ENCODE peak calls at places on chromosomes 2 and 18, in eight cellular contexts. One of them, this sample, is unnamed.
A peak's percentile ranks its signal among the peaks of the same experiment; 100 is the strongest.

GRCh38 chr2:67216881-67217280 is 180.3 kb upstream of the ETAA1 start:
- DNase-seq in right atrium auricular region: no peak
- DNase-seq in astrocyte: no peak
- DNase-seq in GM23338: no peak
- DNase-seq in A549: no peak
- DNase-seq in suprapubic skin: no peak
- DNase-seq in fibroblast of mammary gland: no peak
- DNase-seq in AG10803: no peak
- DNase-seq in this sample: no peak

GRCh38 chr2:36967236-36967876 is 1.0 kb upstream of the STRN start:
- DNase-seq in GM23338: no peak
- DNase-seq in right atrium auricular region: no peak
- DNase-seq in astrocyte: no peak
- DNase-seq in fibroblast of mammary gland: no peak
- DNase-seq in suprapubic skin: no peak
- DNase-seq in A549: no peak
- DNase-seq in AG10803: no peak
- DNase-seq in this sample: no peak

GRCh38 chr2:650343-651310 is 26.6 kb downstream of the TMEM18 start:
- DNase-seq in fibroblast of mammary gland: no peak
- DNase-seq in astrocyte: no peak
- DNase-seq in AG10803: peak; percentile 87
- DNase-seq in right atrium auricular region: peak; percentile 55
- DNase-seq in GM23338: no peak
- DNase-seq in A549: no peak
- DNase-seq in suprapubic skin: no peak
- DNase-seq in this sample: no peak

GRCh38 chr2:168346725-168347477 is 99.5 kb upstream of the STK39 start:
- DNase-seq in AG10803: peak; percentile 58
- DNase-seq in astrocyte: peak; percentile 12
- DNase-seq in A549: peak; percentile 53
- DNase-seq in suprapubic skin: peak; percentile 67
- DNase-seq in fibroblast of mammary gland: peak; percentile 67
- DNase-seq in right atrium auricular region: peak; percentile 73
- DNase-seq in GM23338: peak; percentile 89
- DNase-seq in this sample: no peak

GRCh38 chr2:35410431-35411061 is 945.0 kb upstream of the CRIM1 start:
- DNase-seq in right atrium auricular region: no peak
- DNase-seq in astrocyte: peak; percentile 14
- DNase-seq in fibroblast of mammary gland: peak; percentile 35
- DNase-seq in AG10803: peak; percentile 13
- DNase-seq in suprapubic skin: no peak
- DNase-seq in GM23338: peak; percentile 70
- DNase-seq in A549: peak; percentile 13
- DNase-seq in this sample: no peak

GRCh38 chr2:20614201-20615045 is 36.5 kb downstream of the HS1BP3 start:
- DNase-seq in right atrium auricular region: no peak
- DNase-seq in A549: no peak
- DNase-seq in GM23338: peak; percentile 47
- DNase-seq in astrocyte: peak; percentile 38
- DNase-seq in fibroblast of mammary gland: peak; percentile 35
- DNase-seq in suprapubic skin: peak; percentile 56
- DNase-seq in AG10803: peak; percentile 17
- DNase-seq in this sample: no peak

GRCh38 chr2:97688062-97688827 is 18.7 kb downstream of the C2orf92 start:
- DNase-seq in GM23338: no peak
- DNase-seq in astrocyte: no peak
- DNase-seq in A549: no peak
- DNase-seq in AG10803: no peak
- DNase-seq in right atrium auricular region: no peak
- DNase-seq in suprapubic skin: no peak
- DNase-seq in fibroblast of mammary gland: peak; percentile 30
- DNase-seq in this sample: no peak

GRCh38 chr18:1846640-1847039 is 724.7 kb downstream of the METTL4 start:
- DNase-seq in fibroblast of mammary gland: no peak
- DNase-seq in A549: no peak
- DNase-seq in GM23338: no peak
- DNase-seq in right atrium auricular region: no peak
- DNase-seq in astrocyte: peak; percentile 63
- DNase-seq in suprapubic skin: no peak
- DNase-seq in AG10803: no peak
- DNase-seq in this sample: no peak

GRCh38 chr18:23752796-23753195 is 63.5 kb downstream of the LAMA3 start:
- DNase-seq in right atrium auricular region: no peak
- DNase-seq in GM23338: no peak
- DNase-seq in fibroblast of mammary gland: no peak
- DNase-seq in astrocyte: no peak
- DNase-seq in AG10803: peak; percentile 30
- DNase-seq in A549: no peak
- DNase-seq in suprapubic skin: no peak
- DNase-seq in this sample: no peak

GRCh38 chr2:150042844-150043503 is 444.5 kb downstream of the RND3 start:
- DNase-seq in right atrium auricular region: no peak
- DNase-seq in AG10803: no peak
- DNase-seq in GM23338: no peak
- DNase-seq in A549: no peak
- DNase-seq in astrocyte: no peak
- DNase-seq in fibroblast of mammary gland: no peak
- DNase-seq in suprapubic skin: no peak
- DNase-seq in this sample: no peak

GRCh38 chr2:39523308-39524044 is 86.4 kb upstream of the MAP4K3 start:
- DNase-seq in suprapubic skin: no peak
- DNase-seq in right atrium auricular region: no peak
- DNase-seq in fibroblast of mammary gland: peak; percentile 91
- DNase-seq in AG10803: peak; percentile 92
- DNase-seq in astrocyte: peak; percentile 97
- DNase-seq in GM23338: no peak
- DNase-seq in A549: peak; percentile 71
- DNase-seq in this sample: no peak

GRCh38 chr2:162007447-162008040 is 66.5 kb downstream of the DPP4 start:
- DNase-seq in AG10803: no peak
- DNase-seq in fibroblast of mammary gland: peak; percentile 40
- DNase-seq in suprapubic skin: no peak
- DNase-seq in A549: no peak
- DNase-seq in astrocyte: no peak
- DNase-seq in right atrium auricular region: no peak
- DNase-seq in GM23338: no peak
- DNase-seq in this sample: no peak

GRCh38 chr2:237754182-237754581 is 44.4 kb upstream of the RBM44 start:
- DNase-seq in AG10803: no peak
- DNase-seq in right atrium auricular region: no peak
- DNase-seq in suprapubic skin: no peak
- DNase-seq in GM23338: no peak
- DNase-seq in A549: no peak
- DNase-seq in fibroblast of mammary gland: no peak
- DNase-seq in astrocyte: peak; percentile 49
- DNase-seq in this sample: no peak

GRCh38 chr2:27653397-27653796 is 10.0 kb downstream of the SUPT7L start:
- DNase-seq in AG10803: no peak
- DNase-seq in suprapubic skin: no peak
- DNase-seq in fibroblast of mammary gland: peak; percentile 17
- DNase-seq in right atrium auricular region: no peak
- DNase-seq in A549: no peak
- DNase-seq in GM23338: no peak
- DNase-seq in astrocyte: no peak
- DNase-seq in this sample: no peak

GRCh38 chr18:13463526-13463925 is 245.0 kb downstream of the LDLRAD4 start:
- DNase-seq in A549: no peak
- DNase-seq in suprapubic skin: peak; percentile 19
- DNase-seq in GM23338: no peak
- DNase-seq in AG10803: no peak
- DNase-seq in fibroblast of mammary gland: no peak
- DNase-seq in right atrium auricular region: no peak
- DNase-seq in astrocyte: no peak
- DNase-seq in this sample: no peak

GRCh38 chr2:134866498-134867099 is 28.2 kb downstream of the ACMSD start:
- DNase-seq in fibroblast of mammary gland: peak; percentile 66
- DNase-seq in GM23338: no peak
- DNase-seq in right atrium auricular region: no peak
- DNase-seq in suprapubic skin: no peak
- DNase-seq in A549: no peak
- DNase-seq in astrocyte: peak; percentile 46
- DNase-seq in AG10803: peak; percentile 17
- DNase-seq in this sample: no peak

GRCh38 chr18:12929477-12930083 is 18.2 kb upstream of the SEH1L start:
- DNase-seq in right atrium auricular region: no peak
- DNase-seq in fibroblast of mammary gland: no peak
- DNase-seq in astrocyte: no peak
- DNase-seq in A549: no peak
- DNase-seq in GM23338: no peak
- DNase-seq in suprapubic skin: no peak
- DNase-seq in AG10803: no peak
- DNase-seq in this sample: no peak

GRCh38 chr2:130864830-130865229 is 28.1 kb downstream of the ARHGEF4 start:
- DNase-seq in astrocyte: peak; percentile 63
- DNase-seq in fibroblast of mammary gland: peak; percentile 66
- DNase-seq in GM23338: no peak
- DNase-seq in AG10803: peak; percentile 62
- DNase-seq in right atrium auricular region: peak; percentile 67
- DNase-seq in suprapubic skin: no peak
- DNase-seq in A549: no peak
- DNase-seq in this sample: no peak

DNA sequence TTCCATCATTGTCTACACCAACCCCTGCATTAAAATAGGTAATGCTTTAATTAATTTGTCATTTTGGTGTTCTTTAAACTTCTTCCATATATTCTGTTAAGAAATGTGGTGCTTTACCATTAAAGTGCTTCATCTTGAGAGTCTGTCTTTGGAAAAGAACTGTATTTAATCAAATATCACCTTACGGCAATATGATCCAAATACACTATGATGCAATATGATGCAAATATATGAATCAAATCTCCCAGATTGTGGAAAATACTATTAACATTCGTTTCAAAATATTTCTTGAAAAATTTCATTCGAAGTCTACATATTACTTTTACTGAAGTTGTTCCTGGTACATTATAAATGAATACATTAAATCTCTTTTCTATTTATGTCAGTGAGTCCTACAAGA is 23.0 kb downstream of the VPS4B start:
- DNase-seq in right atrium auricular region: no peak
- DNase-seq in A549: no peak
- DNase-seq in GM23338: no peak
- DNase-seq in suprapubic skin: no peak
- DNase-seq in AG10803: no peak
- DNase-seq in fibroblast of mammary gland: no peak
- DNase-seq in astrocyte: no peak
- DNase-seq in this sample: no peak
- TF ChIP-seq CTCF in right atrium auricular region: no peak
- TF ChIP-seq CTCF in A549: no peak
- TF ChIP-seq CTCF in GM23338: no peak
- TF ChIP-seq CTCF in suprapubic skin: no peak
- TF ChIP-seq CTCF in AG10803: no peak
- TF ChIP-seq CTCF in fibroblast of mammary gland: no peak
- TF ChIP-seq CTCF in astrocyte: no peak
- TF ChIP-seq CTCF in this sample: no peak

GRCh38 chr2:221570321-221571107 is 1.6 kb downstream of the EPHA4 start:
- DNase-seq in A549: no peak
- DNase-seq in suprapubic skin: no peak
- DNase-seq in GM23338: peak; percentile 43
- DNase-seq in fibroblast of mammary gland: peak; percentile 31
- DNase-seq in astrocyte: no peak
- DNase-seq in AG10803: peak; percentile 11
- DNase-seq in right atrium auricular region: no peak
- DNase-seq in this sample: no peak
- TF ChIP-seq CTCF in A549: no peak
- TF ChIP-seq CTCF in suprapubic skin: no peak
- TF ChIP-seq CTCF in GM23338: no peak
- TF ChIP-seq CTCF in fibroblast of mammary gland: no peak
- TF ChIP-seq CTCF in astrocyte: no peak
- TF ChIP-seq CTCF in AG10803: peak; percentile 33
- TF ChIP-seq CTCF in right atrium auricular region: no peak
- TF ChIP-seq CTCF in this sample: no peak

GRCh38 chr2:177393824-177394614 is 1.4 kb downstream of the AGPS start:
- DNase-seq in fibroblast of mammary gland: no peak
- DNase-seq in right atrium auricular region: no peak
- DNase-seq in AG10803: no peak
- DNase-seq in astrocyte: no peak
- DNase-seq in suprapubic skin: no peak
- DNase-seq in A549: no peak
- DNase-seq in GM23338: no peak
- DNase-seq in this sample: no peak

GRCh38 chr2:177391822-177392372 is 676 bp upstream of the AGPS start:
- DNase-seq in suprapubic skin: no peak
- DNase-seq in A549: no peak
- DNase-seq in AG10803: no peak
- DNase-seq in right atrium auricular region: no peak
- DNase-seq in GM23338: no peak
- DNase-seq in astrocyte: no peak
- DNase-seq in fibroblast of mammary gland: no peak
- DNase-seq in this sample: no peak

GRCh38 chr2:177393381-177393780 is 808 bp downstream of the AGPS start:
- DNase-seq in GM23338: no peak
- DNase-seq in A549: no peak
- DNase-seq in suprapubic skin: no peak
- DNase-seq in AG10803: no peak
- DNase-seq in astrocyte: no peak
- DNase-seq in fibroblast of mammary gland: no peak
- DNase-seq in right atrium auricular region: no peak
- DNase-seq in this sample: no peak

GRCh38 chr2:177394622-177395021 is 2.0 kb downstream of the AGPS start:
- DNase-seq in astrocyte: no peak
- DNase-seq in fibroblast of mammary gland: no peak
- DNase-seq in GM23338: no peak
- DNase-seq in A549: no peak
- DNase-seq in AG10803: no peak
- DNase-seq in suprapubic skin: no peak
- DNase-seq in right atrium auricular region: no peak
- DNase-seq in this sample: no peak

GRCh38 chr2:177392373-177393246 is at the start of gene AGPS:
- DNase-seq in suprapubic skin: peak; percentile 81
- DNase-seq in right atrium auricular region: peak; percentile 69
- DNase-seq in GM23338: peak; percentile 89
- DNase-seq in astrocyte: peak; percentile 72
- DNase-seq in A549: peak; percentile 59
- DNase-seq in AG10803: peak; percentile 71
- DNase-seq in fibroblast of mammary gland: peak; percentile 55
- DNase-seq in this sample: peak; percentile 42
- TF ChIP-seq CTCF in suprapubic skin: peak; percentile 11
- TF ChIP-seq CTCF in right atrium auricular region: no peak
- TF ChIP-seq CTCF in GM23338: no peak
- TF ChIP-seq CTCF in astrocyte: no peak
- TF ChIP-seq CTCF in A549: no peak
- TF ChIP-seq CTCF in AG10803: no peak
- TF ChIP-seq CTCF in fibroblast of mammary gland: no peak
- TF ChIP-seq CTCF in this sample: no peak

GRCh38 chr2:106091219-106091618 is 102.9 kb downstream of the UXS1 start:
- DNase-seq in AG10803: no peak
- DNase-seq in astrocyte: no peak
- DNase-seq in A549: no peak
- DNase-seq in fibroblast of mammary gland: no peak
- DNase-seq in right atrium auricular region: no peak
- DNase-seq in GM23338: no peak
- DNase-seq in suprapubic skin: no peak
- DNase-seq in this sample: no peak

GRCh38 chr2:106089611-106090010 is 104.5 kb downstream of the UXS1 start:
- DNase-seq in suprapubic skin: no peak
- DNase-seq in A549: no peak
- DNase-seq in fibroblast of mammary gland: no peak
- DNase-seq in right atrium auricular region: no peak
- DNase-seq in astrocyte: no peak
- DNase-seq in GM23338: no peak
- DNase-seq in AG10803: no peak
- DNase-seq in this sample: no peak

GRCh38 chr2:106080955-106081354 is 113.1 kb downstream of the UXS1 start:
- DNase-seq in GM23338: no peak
- DNase-seq in astrocyte: no peak
- DNase-seq in suprapubic skin: no peak
- DNase-seq in A549: no peak
- DNase-seq in AG10803: no peak
- DNase-seq in fibroblast of mammary gland: no peak
- DNase-seq in right atrium auricular region: no peak
- DNase-seq in this sample: no peak

GRCh38 chr2:106085441-106085911 is 108.6 kb downstream of the UXS1 start:
- DNase-seq in fibroblast of mammary gland: peak; percentile 57
- DNase-seq in suprapubic skin: no peak
- DNase-seq in right atrium auricular region: no peak
- DNase-seq in AG10803: peak; percentile 52
- DNase-seq in astrocyte: no peak
- DNase-seq in GM23338: peak; percentile 69
- DNase-seq in A549: no peak
- DNase-seq in this sample: no peak
- TF ChIP-seq CTCF in fibroblast of mammary gland: peak; percentile 50
- TF ChIP-seq CTCF in suprapubic skin: peak; percentile 23
- TF ChIP-seq CTCF in right atrium auricular region: no peak
- TF ChIP-seq CTCF in AG10803: peak; percentile 60
- TF ChIP-seq CTCF in astrocyte: peak; percentile 9
- TF ChIP-seq CTCF in GM23338: peak; percentile 47
- TF ChIP-seq CTCF in A549: no peak
- TF ChIP-seq CTCF in this sample: no peak